ENCODE peak calls at places on chromosomes 4 and X, in four cellular contexts. O is Calu3, A is fibroblast of lung, I is Panc1. C is an unnamed sample.

GRCh38 chr4:10924274-10924673 is 239.7 kb upstream of the CLNK start:
- DNase-seq in O (no peak), A (no peak), I (no peak), C (no peak)

GRCh38 chr4:36255575-36255974 is 11.3 kb upstream of the ARAP2 start:
- DNase-seq in O (no peak), A (no peak), I (no peak), C (peak)

GRCh38 chrX:11100281-11101035 is 10.7 kb upstream of the HCCS start:
- DNase-seq in O (peak), A (peak), I (no peak), C (no peak)

GRCh38 chr4:38757945-38758344 is 24.8 kb downstream of the TLR10 start:
- DNase-seq in O (peak), A (no peak), I (no peak), C (no peak)

GRCh38 chrX:128518508-128518907 is 466.3 kb upstream of the ACTRT1 start:
- DNase-seq in O (no peak), A (no peak), I (no peak), C (no peak)

GRCh38 chrX:69505772-69506616 is 1.9 kb downstream of the NALF2 start:
- DNase-seq in O (no peak), A (no peak), I (no peak), C (no peak)

GRCh38 chr4:3724319-3725231 is 41.6 kb upstream of the ADRA2C start:
- DNase-seq in O (no peak), A (no peak), I (no peak), C (no peak)

GRCh38 chr4:8473198-8473919 is 32.8 kb downstream of the TRMT44 start:
- DNase-seq in O (no peak), A (no peak), I (no peak), C (no peak)

GRCh38 chr4:185399466-185399865 is 2.8 kb downstream of the ANKRD37 start:
- DNase-seq in O (no peak), A (no peak), I (no peak), C (no peak)

GRCh38 chr4:15885422-15885821 is 53.1 kb downstream of the FGFBP1 start:
- DNase-seq in O (no peak), A (no peak), I (no peak), C (no peak)

GRCh38 chr4:28001698-28002097 is 1141.1 kb downstream of the STIM2 start:
- DNase-seq in O (no peak), A (no peak), I (no peak), C (no peak)

GRCh38 chr4:88008624-88009235 is 1.3 kb downstream of the PKD2 start:
- DNase-seq in O (no peak), A (peak), I (no peak), C (peak)

GRCh38 chrX:151713859-151714258 is 2.0 kb upstream of the FATE1 start:
- DNase-seq in O (peak), A (peak), I (peak), C (peak)

GRCh38 chr4:56611501-56611900 is 69.6 kb downstream of the HOPX start:
- DNase-seq in O (no peak), A (peak), I (no peak), C (no peak)

GRCh38 chrX:148311544-148311943 is 188.9 kb upstream of the AFF2 start:
- DNase-seq in O (no peak), A (no peak), I (no peak), C (no peak)

GRCh38 chr4:153464068-153464467 is 2.1 kb upstream of the TMEM131L start:
- DNase-seq in O (no peak), A (no peak), I (no peak), C (no peak)

GRCh38 chr4:15006416-15007024 is 4.2 kb downstream of the CPEB2 start:
- DNase-seq in O (no peak), A (peak), I (no peak), C (peak)

GRCh38 chr4:138560448-138560847 is 318.3 kb upstream of the SLC7A11 start:
- DNase-seq in O (no peak), A (no peak), I (no peak), C (no peak)

GRCh38 chrX:130688360-130688759 is 214.6 kb downstream of the ENOX2 start:
- DNase-seq in O (no peak), A (no peak), I (no peak), C (no peak)

GRCh38 chr4:78962597-78963115 is 23.4 kb upstream of the PAQR3 start:
- DNase-seq in O (no peak), A (peak), I (no peak), C (no peak)

GRCh38 chr4:74628808-74629616 is 165.3 kb downstream of the BTC start:
- DNase-seq in O (no peak), A (no peak), I (no peak), C (no peak)

GRCh38 chr4:113064244-113064643 is 14.8 kb downstream of the ANK2 start:
- DNase-seq in O (no peak), A (no peak), I (no peak), C (no peak)

GRCh38 chrX:118115948-118116307 is 682 bp downstream of the KLHL13 start:
- DNase-seq in O (no peak), A (no peak), I (no peak), C (no peak)

GRCh38 chr4:123390846-123391456 is 5.6 kb upstream of the SPRY1 start:
- DNase-seq in O (no peak), A (peak), I (no peak), C (peak)

GRCh38 chr4:171857302-171858005 is 44.2 kb downstream of the GALNTL6 start:
- DNase-seq in O (no peak), A (no peak), I (no peak), C (no peak)

GRCh38 chr4:53520114-53520513 is 71.2 kb downstream of the LNX1 start:
- DNase-seq in O (no peak), A (no peak), I (no peak), C (no peak)

GRCh38 chr4:15982833-15983528 is 20.0 kb upstream of the FGFBP2 start:
- DNase-seq in O (no peak), A (no peak), I (no peak), C (no peak)

GRCh38 chr4:71235321-71236206 is 103.3 kb upstream of the SLC4A4 start:
- DNase-seq in O (no peak), A (peak), I (no peak), C (no peak)

GRCh38 chrX:5380426-5380825 is 848.2 kb downstream of the NLGN4X start:
- DNase-seq in O (no peak), A (no peak), I (no peak), C (no peak)

GRCh38 chrX:8453619-8454018 is 11.0 kb upstream of the VCX3B start:
- DNase-seq in O (no peak), A (no peak), I (no peak), C (no peak)

GRCh38 chrX:8455600-8455999 is 9.0 kb upstream of the VCX3B start:
- DNase-seq in O (no peak), A (no peak), I (no peak), C (no peak)
- TF ChIP-seq CTCF in O (no peak), A (no peak), I (peak), C (no peak)

GRCh38 chr4:32268949-32269348 is 1548.8 kb downstream of the PCDH7 start:
- DNase-seq in O (no peak), A (peak), I (no peak), C (no peak)
- TF ChIP-seq CTCF in O (no peak), A (no peak), I (no peak), C (no peak)

GRCh38 chrX:120380699-120381098 is 18.8 kb downstream of the ATP1B4 start:
- DNase-seq in O (peak), A (peak), I (no peak), C (peak)
- TF ChIP-seq CTCF in O (peak), A (no peak), I (peak), C (no peak)

DNA sequence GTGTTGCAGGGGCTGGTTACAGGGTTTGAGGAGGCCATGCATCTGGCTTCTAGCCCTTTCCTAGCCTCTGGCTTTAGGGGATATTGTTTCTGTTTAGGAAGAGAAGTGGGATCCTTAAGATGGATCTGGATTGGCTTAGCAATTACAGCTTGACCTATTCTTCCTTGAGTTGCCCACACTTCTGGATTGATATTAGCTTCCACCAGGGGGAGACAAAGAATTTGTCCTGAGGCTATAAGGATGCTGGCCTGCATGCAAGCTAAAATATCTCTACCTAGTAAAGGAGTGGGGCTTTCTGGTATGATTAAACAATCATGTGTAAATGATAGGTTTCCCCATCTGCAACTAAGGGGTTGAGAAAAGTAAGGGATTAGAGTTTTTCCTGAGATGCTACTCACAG is 117.2 kb downstream of the TEX13C start:
- DNase-seq in O (no peak), A (no peak), I (no peak), C (no peak)
- TF ChIP-seq CTCF in O (no peak), A (no peak), I (peak), C (peak)